ENCODE peak calls at places on chromosome 22, in four cellular contexts. T, X, Y and N are unnamed samples.

GRCh38 chr22:36029406-36029755 is 757 bp upstream of the RBFOX2 start:
- DNase-seq in X (no peak), T (no peak), Y (no peak), N (no peak)

GRCh38 chr22:42180349-42180842 is 49.8 kb upstream of the CYP2D6 start:
- DNase-seq in T (no peak), Y (peak; percentile 32), X (no peak), N (peak; percentile 42)

GRCh38 chr22:19438286-19438685 is 5.9 kb downstream of the MRPL40 start:
- DNase-seq in Y (no peak), X (no peak), T (no peak), N (no peak)

GRCh38 chr22:46082633-46083032 is 67.7 kb upstream of the PPARA start:
- DNase-seq in Y (peak; percentile 17), T (no peak), X (no peak), N (no peak)

GRCh38 chr22:35921777-35922176 is 106.8 kb downstream of the RBFOX2 start:
- DNase-seq in T (peak; percentile 77), Y (peak; percentile 51), X (peak; percentile 77), N (peak; percentile 81)

GRCh38 chr22:40237788-40238424 is 60.2 kb downstream of the TNRC6B start:
- DNase-seq in X (no peak), Y (no peak), T (no peak), N (no peak)

GRCh38 chr22:21047730-21048129 is 2.0 kb downstream of the LRRC74B start:
- DNase-seq in X (no peak), Y (no peak), T (no peak), N (no peak)

GRCh38 chr22:22408731-22409696 is 99.5 kb downstream of the ZNF280B start:
- DNase-seq in X (peak; percentile 58), Y (no peak), T (peak; percentile 74), N (peak; percentile 79)

GRCh38 chr22:28628766-28629165 is 50.9 kb downstream of the TTC28 start:
- DNase-seq in Y (no peak), X (no peak), T (no peak), N (no peak)

GRCh38 chr22:47647720-47648119 is 885.3 kb downstream of the TBC1D22A start:
- DNase-seq in Y (no peak), X (no peak), T (no peak), N (no peak)

GRCh38 chr22:50262460-50262911 is 1.0 kb upstream of the MAPK12 start:
- DNase-seq in Y (no peak), X (no peak), T (no peak), N (peak; percentile 50)

GRCh38 chr22:28341001-28341400 is 338.6 kb downstream of the TTC28 start:
- DNase-seq in Y (no peak), X (no peak), T (no peak), N (no peak)

GRCh38 chr22:22397292-22397870 is 111.2 kb downstream of the ZNF280B start:
- DNase-seq in X (peak; percentile 28), Y (no peak), T (peak; percentile 15), N (peak; percentile 43)

GRCh38 chr22:49971232-49972162 is 10.9 kb downstream of the PIM3 start:
- DNase-seq in Y (peak; percentile 85), X (peak; percentile 86), T (peak; percentile 61), N (peak; percentile 75)

GRCh38 chr22:48796295-48797015 is 1031.2 kb downstream of the BRD1 start:
- DNase-seq in Y (no peak), X (no peak), T (no peak), N (peak; percentile 65)

GRCh38 chr22:38733329-38734202 is 22.2 kb downstream of the SUN2 start:
- DNase-seq in T (peak; percentile 76), X (peak; percentile 69), Y (peak; percentile 75), N (peak; percentile 65)